ENCODE peak calls at places on chromosomes 11 and 22, in six cellular contexts. T is uterus, X is B cell, C is M059J, M is astrocyte of the spinal cord, G is T-cell. K is an unnamed sample.

GRCh38 chr22:33952776-33953175 is 32.5 kb upstream of the LARGE1 start:
- DNase-seq in C (no peak), X (no peak), G (no peak), T (no peak), M (no peak), K (no peak)

GRCh38 chr22:36753120-36753802 is 22.7 kb downstream of the IFT27 start:
- DNase-seq in C (no peak), X (no peak), M (no peak), T (no peak), G (no peak), K (peak)

GRCh38 chr11:74683279-74683871 is 47.9 kb downstream of the CHRDL2 start:
- DNase-seq in M (no peak), G (no peak), X (no peak), C (no peak), T (peak), K (no peak)

GRCh38 chr11:35588627-35589026 is 29.6 kb upstream of the FJX1 start:
- DNase-seq in G (no peak), M (peak), C (peak), X (no peak), T (no peak), K (peak)

GRCh38 chr11:109247071-109247470 is 174.9 kb upstream of the C11orf87 start:
- DNase-seq in X (no peak), C (peak), M (peak), T (no peak), G (no peak), K (peak)

GRCh38 chr11:11577932-11578331 is 43.9 kb downstream of the GALNT18 start:
- DNase-seq in M (no peak), G (no peak), X (no peak), C (peak), T (no peak), K (no peak)

GRCh38 chr11:15097411-15097810 is 17.3 kb upstream of the INSC start:
- DNase-seq in C (peak), T (no peak), M (no peak), X (no peak), G (no peak), K (no peak)

GRCh38 chr11:26134481-26135355 is 197.2 kb upstream of the ANO3 start:
- DNase-seq in M (peak), G (no peak), C (no peak), T (no peak), X (peak), K (peak)

GRCh38 chr22:39220897-39221850 is 23.6 kb downstream of the PDGFB start:
- DNase-seq in T (no peak), X (no peak), M (no peak), G (no peak), C (peak), K (peak)

GRCh38 chr11:27211370-27212127 is 151.5 kb downstream of the CCDC34 start:
- DNase-seq in M (no peak), X (no peak), G (no peak), C (no peak), T (no peak), K (peak)

GRCh38 chr11:119663279-119663678 is 65.7 kb downstream of the NECTIN1 start:
- DNase-seq in M (no peak), G (no peak), T (no peak), C (no peak), X (no peak), K (no peak)

GRCh38 chr11:72379384-72380131 is 54.8 kb downstream of the CLPB start:
- DNase-seq in T (no peak), C (no peak), X (no peak), G (no peak), M (no peak), K (no peak)

GRCh38 chr11:44681698-44682097 is 45.1 kb upstream of the TSPAN18 start:
- DNase-seq in X (no peak), C (peak), M (peak), G (no peak), T (no peak), K (peak)

GRCh38 chr22:49525776-49526535 is 301.7 kb downstream of the BRD1 start:
- DNase-seq in C (peak), G (no peak), T (no peak), M (no peak), X (no peak), K (no peak)

GRCh38 chr11:4134844-4135243 is 40.2 kb downstream of the RRM1 start:
- DNase-seq in M (peak), G (no peak), C (peak), T (no peak), X (no peak), K (peak)

GRCh38 chr11:111735262-111736116 is 30.7 kb downstream of the PPP2R1B start:
- DNase-seq in M (peak), T (peak), X (no peak), G (no peak), C (peak), K (peak)

GRCh38 chr11:109033627-109034340 is 368.9 kb downstream of the DDX10 start:
- DNase-seq in X (no peak), T (no peak), M (peak), G (no peak), C (peak), K (peak)

GRCh38 chr11:71240865-71241691 is 11.3 kb downstream of the SHANK2 start:
- DNase-seq in X (no peak), T (no peak), G (no peak), M (peak), C (peak), K (no peak)

GRCh38 chr11:22466809-22467208 is 128.6 kb downstream of the SLC17A6 start:
- DNase-seq in C (peak), G (no peak), X (no peak), T (no peak), M (peak), K (peak)

GRCh38 chr11:47270331-47271271 is 668 bp downstream of the MADD start:
- DNase-seq in X (peak), T (no peak), M (peak), G (peak), C (peak), K (peak)